ENCODE peak calls at places on chromosomes 5 and 9, in eight cellular contexts. U is tibial artery, O is neural crest cell, A is NB4, B is WTC11, Z is HFFc6, F is choroid plexus epithelial cell, C is neural progenitor cell. N is an unnamed sample.

GRCh38 chr9:30258079-30258478 is 2126.4 kb upstream of the ACO1 start:
- DNase-seq in U (no peak), O (no peak), A (no peak), B (no peak), Z (no peak), F (peak), C (no peak), N (no peak)

GRCh38 chr5:73649926-73650325 is 23.9 kb downstream of the ARHGEF28 start:
- DNase-seq in U (no peak), O (no peak), A (no peak), B (no peak), Z (no peak), F (no peak), C (no peak), N (no peak)

GRCh38 chr5:68295772-68296171 is 80.2 kb downstream of the PIK3R1 start:
- DNase-seq in U (no peak), O (no peak), A (no peak), B (no peak), Z (no peak), F (no peak), C (no peak), N (no peak)

GRCh38 chr5:105413406-105413990 is 1850.9 kb upstream of the NUDT12 start:
- DNase-seq in U (no peak), O (no peak), A (no peak), B (no peak), Z (no peak), F (no peak), C (no peak), N (no peak)

GRCh38 chr5:76337949-76338589 is 65.0 kb upstream of the IQGAP2 start:
- DNase-seq in U (no peak), O (peak), A (peak), B (peak), Z (peak), F (peak), C (peak), N (no peak)

GRCh38 chr5:5638193-5638592 is 215.7 kb downstream of the ICE1 start:
- DNase-seq in U (no peak), O (no peak), A (no peak), B (no peak), Z (no peak), F (peak), C (no peak), N (no peak)

GRCh38 chr5:79171846-79172245 is 60.2 kb downstream of the BHMT start:
- DNase-seq in U (no peak), O (no peak), A (no peak), B (no peak), Z (no peak), F (no peak), C (peak), N (no peak)

GRCh38 chr5:179234563-179235135 is 110.6 kb downstream of the ADAMTS2 start:
- DNase-seq in U (peak), O (no peak), A (no peak), B (peak), Z (no peak), F (no peak), C (no peak), N (no peak)

GRCh38 chr5:176359658-176360057 is 1.9 kb downstream of the KIAA1191 start:
- DNase-seq in U (peak), O (no peak), A (no peak), B (no peak), Z (no peak), F (peak), C (no peak), N (no peak)

GRCh38 chr5:125227333-125228075 is 481.1 kb upstream of the ZNF608 start:
- DNase-seq in U (no peak), O (peak), A (peak), B (peak), Z (peak), F (peak), C (peak), N (no peak)
- TF ChIP-seq CTCF in U (no peak), O (peak), A (peak), B (peak), Z (peak), F (peak), C (peak), N (no peak)

GRCh38 chr9:33942471-33943083 is 106.1 kb downstream of the UBAP2 start:
- DNase-seq in U (no peak), O (no peak), A (no peak), B (no peak), Z (peak), F (peak), C (no peak), N (no peak)
- TF ChIP-seq CTCF in U (no peak), O (no peak), A (no peak), B (no peak), Z (peak), F (peak), C (no peak), N (no peak)

GRCh38 chr9:71683598-71684235 is 84.6 kb downstream of the CEMIP2 start:
- DNase-seq in U (no peak), O (no peak), A (peak), B (peak), Z (peak), F (peak), C (peak), N (peak)
- TF ChIP-seq CTCF in U (no peak), O (no peak), A (no peak), B (no peak), Z (peak), F (peak), C (peak), N (no peak)

GRCh38 chr5:92917044-92917443 is 664.0 kb downstream of the NR2F1-AS1 start:
- DNase-seq in U (no peak), O (no peak), A (no peak), B (no peak), Z (no peak), F (peak), C (no peak), N (no peak)

GRCh38 chr5:92911293-92911692 is 669.7 kb downstream of the NR2F1-AS1 start:
- DNase-seq in U (no peak), O (no peak), A (no peak), B (no peak), Z (no peak), F (no peak), C (no peak), N (no peak)

GRCh38 chr5:92911851-92912250 is 669.2 kb downstream of the NR2F1-AS1 start:
- DNase-seq in U (no peak), O (no peak), A (no peak), B (no peak), Z (no peak), F (no peak), C (no peak), N (no peak)

GRCh38 chr5:92912280-92912679 is 668.7 kb downstream of the NR2F1-AS1 start:
- DNase-seq in U (no peak), O (no peak), A (no peak), B (no peak), Z (no peak), F (no peak), C (peak), N (no peak)

DNA sequence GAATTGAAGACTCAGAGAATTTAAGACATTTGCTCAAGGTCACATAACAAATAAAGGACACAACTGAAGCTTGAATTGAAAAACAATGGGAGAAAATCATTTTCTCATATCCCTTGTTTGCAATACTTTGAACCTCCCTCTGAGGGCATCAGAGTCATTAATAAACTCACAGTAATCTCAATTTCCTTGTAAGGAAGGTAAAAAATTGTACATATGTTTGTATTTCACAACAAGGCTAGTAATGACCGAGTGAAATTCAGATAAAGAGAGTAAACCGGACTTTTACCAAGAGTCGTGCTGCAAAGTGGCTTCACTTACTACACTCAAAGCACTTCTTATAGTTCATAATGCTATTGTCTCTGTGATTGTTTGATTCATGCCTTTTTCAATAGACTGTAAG is 665.0 kb downstream of the NR2F1-AS1 start:
- DNase-seq in U (no peak), O (no peak), A (no peak), B (no peak), Z (peak), F (peak), C (no peak), N (no peak)
- TF ChIP-seq CTCF in U (no peak), O (no peak), A (no peak), B (no peak), Z (peak), F (peak), C (no peak), N (no peak)